ENCODE peak calls at places on chromosomes 11 and 22, in ten cellular contexts. One of them, this sample, is unnamed.

GRCh38 chr11:18669211-18669593 is 29.4 kb upstream of the TMEM86A start:
- DNase-seq in fibroblast of gingiva: no peak
- DNase-seq in EL: peak
- DNase-seq in stimulated activated CD4-positive, alpha-beta T cell treated with anti-CD3 and anti-CD28 coated beads, TNF-alpha, amount 100 ng/mL, for 4 hours: no peak
- DNase-seq in CD4-positive, alpha-beta memory T cell: no peak
- DNase-seq in astrocyte: no peak
- DNase-seq in GM04504: peak
- DNase-seq in HS-27A: no peak
- DNase-seq in activated T-cell treated with anti-CD3 and anti-CD28 coated beads, Interleukin-2, amount 50 U/mL, for 48 hours: no peak
- DNase-seq in A549: no peak
- DNase-seq in this sample: no peak

GRCh38 chr11:77141475-77141874 is 13.4 kb downstream of the MYO7A start:
- DNase-seq in fibroblast of gingiva: no peak
- DNase-seq in EL: no peak
- DNase-seq in stimulated activated CD4-positive, alpha-beta T cell treated with anti-CD3 and anti-CD28 coated beads, TNF-alpha, amount 100 ng/mL, for 4 hours: no peak
- DNase-seq in CD4-positive, alpha-beta memory T cell: no peak
- DNase-seq in astrocyte: no peak
- DNase-seq in GM04504: no peak
- DNase-seq in HS-27A: no peak
- DNase-seq in activated T-cell treated with anti-CD3 and anti-CD28 coated beads, Interleukin-2, amount 50 U/mL, for 48 hours: no peak
- DNase-seq in A549: no peak
- DNase-seq in this sample: no peak

GRCh38 chr22:36026741-36027140 is 1.9 kb downstream of the RBFOX2 start:
- DNase-seq in fibroblast of gingiva: peak
- DNase-seq in EL: peak
- DNase-seq in stimulated activated CD4-positive, alpha-beta T cell treated with anti-CD3 and anti-CD28 coated beads, TNF-alpha, amount 100 ng/mL, for 4 hours: no peak
- DNase-seq in CD4-positive, alpha-beta memory T cell: no peak
- DNase-seq in astrocyte: peak
- DNase-seq in GM04504: no peak
- DNase-seq in HS-27A: no peak
- DNase-seq in activated T-cell treated with anti-CD3 and anti-CD28 coated beads, Interleukin-2, amount 50 U/mL, for 48 hours: no peak
- DNase-seq in A549: no peak
- DNase-seq in this sample: no peak

GRCh38 chr11:129354688-129355087 is 21.0 kb upstream of the BARX2 start:
- DNase-seq in fibroblast of gingiva: no peak
- DNase-seq in EL: no peak
- DNase-seq in stimulated activated CD4-positive, alpha-beta T cell treated with anti-CD3 and anti-CD28 coated beads, TNF-alpha, amount 100 ng/mL, for 4 hours: no peak
- DNase-seq in CD4-positive, alpha-beta memory T cell: no peak
- DNase-seq in astrocyte: no peak
- DNase-seq in GM04504: no peak
- DNase-seq in HS-27A: no peak
- DNase-seq in activated T-cell treated with anti-CD3 and anti-CD28 coated beads, Interleukin-2, amount 50 U/mL, for 48 hours: no peak
- DNase-seq in A549: no peak
- DNase-seq in this sample: no peak

GRCh38 chr11:124864892-124865180 is 396 bp upstream of the ROBO3 start:
- DNase-seq in fibroblast of gingiva: no peak
- DNase-seq in EL: no peak
- DNase-seq in stimulated activated CD4-positive, alpha-beta T cell treated with anti-CD3 and anti-CD28 coated beads, TNF-alpha, amount 100 ng/mL, for 4 hours: no peak
- DNase-seq in CD4-positive, alpha-beta memory T cell: no peak
- DNase-seq in astrocyte: no peak
- DNase-seq in GM04504: no peak
- DNase-seq in HS-27A: no peak
- DNase-seq in activated T-cell treated with anti-CD3 and anti-CD28 coated beads, Interleukin-2, amount 50 U/mL, for 48 hours: no peak
- DNase-seq in A549: no peak
- DNase-seq in this sample: no peak

GRCh38 chr11:19739872-19740271 is 27.2 kb downstream of the NAV2 start:
- DNase-seq in fibroblast of gingiva: no peak
- DNase-seq in EL: no peak
- DNase-seq in stimulated activated CD4-positive, alpha-beta T cell treated with anti-CD3 and anti-CD28 coated beads, TNF-alpha, amount 100 ng/mL, for 4 hours: no peak
- DNase-seq in CD4-positive, alpha-beta memory T cell: no peak
- DNase-seq in astrocyte: no peak
- DNase-seq in GM04504: no peak
- DNase-seq in HS-27A: no peak
- DNase-seq in activated T-cell treated with anti-CD3 and anti-CD28 coated beads, Interleukin-2, amount 50 U/mL, for 48 hours: no peak
- DNase-seq in A549: peak
- DNase-seq in this sample: no peak

GRCh38 chr11:61513143-61513740 is 4.7 kb downstream of the LRRC10B start:
- DNase-seq in fibroblast of gingiva: no peak
- DNase-seq in EL: no peak
- DNase-seq in stimulated activated CD4-positive, alpha-beta T cell treated with anti-CD3 and anti-CD28 coated beads, TNF-alpha, amount 100 ng/mL, for 4 hours: no peak
- DNase-seq in CD4-positive, alpha-beta memory T cell: no peak
- DNase-seq in astrocyte: no peak
- DNase-seq in GM04504: no peak
- DNase-seq in HS-27A: no peak
- DNase-seq in activated T-cell treated with anti-CD3 and anti-CD28 coated beads, Interleukin-2, amount 50 U/mL, for 48 hours: no peak
- DNase-seq in A549: no peak
- DNase-seq in this sample: no peak

GRCh38 chr22:23269441-23270211 is 89.3 kb downstream of the BCR start:
- DNase-seq in fibroblast of gingiva: no peak
- DNase-seq in EL: no peak
- DNase-seq in stimulated activated CD4-positive, alpha-beta T cell treated with anti-CD3 and anti-CD28 coated beads, TNF-alpha, amount 100 ng/mL, for 4 hours: no peak
- DNase-seq in CD4-positive, alpha-beta memory T cell: no peak
- DNase-seq in astrocyte: no peak
- DNase-seq in GM04504: no peak
- DNase-seq in HS-27A: no peak
- DNase-seq in activated T-cell treated with anti-CD3 and anti-CD28 coated beads, Interleukin-2, amount 50 U/mL, for 48 hours: no peak
- DNase-seq in A549: no peak
- DNase-seq in this sample: no peak

GRCh38 chr22:26124991-26125725 is 44.1 kb upstream of the SEZ6L start:
- DNase-seq in fibroblast of gingiva: no peak
- DNase-seq in EL: no peak
- DNase-seq in stimulated activated CD4-positive, alpha-beta T cell treated with anti-CD3 and anti-CD28 coated beads, TNF-alpha, amount 100 ng/mL, for 4 hours: no peak
- DNase-seq in CD4-positive, alpha-beta memory T cell: no peak
- DNase-seq in astrocyte: no peak
- DNase-seq in GM04504: no peak
- DNase-seq in HS-27A: no peak
- DNase-seq in activated T-cell treated with anti-CD3 and anti-CD28 coated beads, Interleukin-2, amount 50 U/mL, for 48 hours: no peak
- DNase-seq in A549: no peak
- DNase-seq in this sample: no peak

GRCh38 chr11:71237853-71238252 is 14.5 kb downstream of the SHANK2 start:
- DNase-seq in fibroblast of gingiva: no peak
- DNase-seq in EL: no peak
- DNase-seq in stimulated activated CD4-positive, alpha-beta T cell treated with anti-CD3 and anti-CD28 coated beads, TNF-alpha, amount 100 ng/mL, for 4 hours: no peak
- DNase-seq in CD4-positive, alpha-beta memory T cell: no peak
- DNase-seq in astrocyte: no peak
- DNase-seq in GM04504: no peak
- DNase-seq in HS-27A: no peak
- DNase-seq in activated T-cell treated with anti-CD3 and anti-CD28 coated beads, Interleukin-2, amount 50 U/mL, for 48 hours: no peak
- DNase-seq in A549: no peak
- DNase-seq in this sample: no peak

GRCh38 chr11:34053161-34053686 is 1.7 kb downstream of the CAPRIN1 start:
- DNase-seq in fibroblast of gingiva: peak
- DNase-seq in EL: peak
- DNase-seq in stimulated activated CD4-positive, alpha-beta T cell treated with anti-CD3 and anti-CD28 coated beads, TNF-alpha, amount 100 ng/mL, for 4 hours: peak
- DNase-seq in CD4-positive, alpha-beta memory T cell: peak
- DNase-seq in astrocyte: peak
- DNase-seq in GM04504: peak
- DNase-seq in HS-27A: peak
- DNase-seq in activated T-cell treated with anti-CD3 and anti-CD28 coated beads, Interleukin-2, amount 50 U/mL, for 48 hours: peak
- DNase-seq in A549: peak
- DNase-seq in this sample: peak

GRCh38 chr11:88310246-88310645 is 27.3 kb downstream of the CTSC start:
- DNase-seq in fibroblast of gingiva: no peak
- DNase-seq in EL: peak
- DNase-seq in stimulated activated CD4-positive, alpha-beta T cell treated with anti-CD3 and anti-CD28 coated beads, TNF-alpha, amount 100 ng/mL, for 4 hours: no peak
- DNase-seq in CD4-positive, alpha-beta memory T cell: no peak
- DNase-seq in astrocyte: peak
- DNase-seq in GM04504: no peak
- DNase-seq in HS-27A: no peak
- DNase-seq in activated T-cell treated with anti-CD3 and anti-CD28 coated beads, Interleukin-2, amount 50 U/mL, for 48 hours: no peak
- DNase-seq in A549: no peak
- DNase-seq in this sample: no peak

GRCh38 chr22:32558681-32559355 is 84.2 kb downstream of the FBXO7 start:
- DNase-seq in fibroblast of gingiva: peak
- DNase-seq in EL: peak
- DNase-seq in stimulated activated CD4-positive, alpha-beta T cell treated with anti-CD3 and anti-CD28 coated beads, TNF-alpha, amount 100 ng/mL, for 4 hours: no peak
- DNase-seq in CD4-positive, alpha-beta memory T cell: no peak
- DNase-seq in astrocyte: peak
- DNase-seq in GM04504: peak
- DNase-seq in HS-27A: peak
- DNase-seq in activated T-cell treated with anti-CD3 and anti-CD28 coated beads, Interleukin-2, amount 50 U/mL, for 48 hours: no peak
- DNase-seq in A549: peak
- DNase-seq in this sample: peak

GRCh38 chr22:24760708-24761306 is 13.7 kb downstream of the PIWIL3 start:
- DNase-seq in fibroblast of gingiva: no peak
- DNase-seq in EL: no peak
- DNase-seq in stimulated activated CD4-positive, alpha-beta T cell treated with anti-CD3 and anti-CD28 coated beads, TNF-alpha, amount 100 ng/mL, for 4 hours: no peak
- DNase-seq in CD4-positive, alpha-beta memory T cell: no peak
- DNase-seq in astrocyte: no peak
- DNase-seq in GM04504: no peak
- DNase-seq in HS-27A: no peak
- DNase-seq in activated T-cell treated with anti-CD3 and anti-CD28 coated beads, Interleukin-2, amount 50 U/mL, for 48 hours: no peak
- DNase-seq in A549: no peak
- DNase-seq in this sample: no peak

GRCh38 chr11:80937831-80938230 is 1497.0 kb upstream of the TENM4 start:
- DNase-seq in fibroblast of gingiva: no peak
- DNase-seq in EL: no peak
- DNase-seq in stimulated activated CD4-positive, alpha-beta T cell treated with anti-CD3 and anti-CD28 coated beads, TNF-alpha, amount 100 ng/mL, for 4 hours: no peak
- DNase-seq in CD4-positive, alpha-beta memory T cell: no peak
- DNase-seq in astrocyte: peak
- DNase-seq in GM04504: no peak
- DNase-seq in HS-27A: no peak
- DNase-seq in activated T-cell treated with anti-CD3 and anti-CD28 coated beads, Interleukin-2, amount 50 U/mL, for 48 hours: no peak
- DNase-seq in A549: no peak
- DNase-seq in this sample: no peak

GRCh38 chr11:85114786-85115185 is 512.4 kb downstream of the DLG2 start:
- DNase-seq in fibroblast of gingiva: no peak
- DNase-seq in EL: no peak
- DNase-seq in stimulated activated CD4-positive, alpha-beta T cell treated with anti-CD3 and anti-CD28 coated beads, TNF-alpha, amount 100 ng/mL, for 4 hours: no peak
- DNase-seq in CD4-positive, alpha-beta memory T cell: no peak
- DNase-seq in astrocyte: peak
- DNase-seq in GM04504: no peak
- DNase-seq in HS-27A: no peak
- DNase-seq in activated T-cell treated with anti-CD3 and anti-CD28 coated beads, Interleukin-2, amount 50 U/mL, for 48 hours: no peak
- DNase-seq in A549: no peak
- DNase-seq in this sample: no peak

GRCh38 chr11:6489338-6489737 is 7.7 kb upstream of the DNHD1 start:
- DNase-seq in fibroblast of gingiva: no peak
- DNase-seq in EL: no peak
- DNase-seq in stimulated activated CD4-positive, alpha-beta T cell treated with anti-CD3 and anti-CD28 coated beads, TNF-alpha, amount 100 ng/mL, for 4 hours: no peak
- DNase-seq in CD4-positive, alpha-beta memory T cell: no peak
- DNase-seq in astrocyte: no peak
- DNase-seq in GM04504: no peak
- DNase-seq in HS-27A: no peak
- DNase-seq in activated T-cell treated with anti-CD3 and anti-CD28 coated beads, Interleukin-2, amount 50 U/mL, for 48 hours: no peak
- DNase-seq in A549: no peak
- DNase-seq in this sample: no peak

GRCh38 chr11:71447791-71448256 is 369 bp downstream of the DHCR7 start:
- DNase-seq in fibroblast of gingiva: no peak
- DNase-seq in EL: peak
- DNase-seq in stimulated activated CD4-positive, alpha-beta T cell treated with anti-CD3 and anti-CD28 coated beads, TNF-alpha, amount 100 ng/mL, for 4 hours: no peak
- DNase-seq in CD4-positive, alpha-beta memory T cell: no peak
- DNase-seq in astrocyte: no peak
- DNase-seq in GM04504: no peak
- DNase-seq in HS-27A: no peak
- DNase-seq in activated T-cell treated with anti-CD3 and anti-CD28 coated beads, Interleukin-2, amount 50 U/mL, for 48 hours: peak
- DNase-seq in A549: no peak
- DNase-seq in this sample: no peak

GRCh38 chr22:21827628-21828267 is 39.7 kb downstream of the MAPK1 start:
- DNase-seq in fibroblast of gingiva: no peak
- DNase-seq in EL: no peak
- DNase-seq in stimulated activated CD4-positive, alpha-beta T cell treated with anti-CD3 and anti-CD28 coated beads, TNF-alpha, amount 100 ng/mL, for 4 hours: no peak
- DNase-seq in CD4-positive, alpha-beta memory T cell: no peak
- DNase-seq in astrocyte: no peak
- DNase-seq in GM04504: no peak
- DNase-seq in HS-27A: no peak
- DNase-seq in activated T-cell treated with anti-CD3 and anti-CD28 coated beads, Interleukin-2, amount 50 U/mL, for 48 hours: no peak
- DNase-seq in A549: no peak
- DNase-seq in this sample: no peak

GRCh38 chr11:67584881-67585873 is 1.6 kb downstream of the GSTP1 start:
- DNase-seq in fibroblast of gingiva: no peak
- DNase-seq in EL: no peak
- DNase-seq in stimulated activated CD4-positive, alpha-beta T cell treated with anti-CD3 and anti-CD28 coated beads, TNF-alpha, amount 100 ng/mL, for 4 hours: no peak
- DNase-seq in CD4-positive, alpha-beta memory T cell: no peak
- DNase-seq in astrocyte: no peak
- DNase-seq in GM04504: no peak
- DNase-seq in HS-27A: no peak
- DNase-seq in activated T-cell treated with anti-CD3 and anti-CD28 coated beads, Interleukin-2, amount 50 U/mL, for 48 hours: no peak
- DNase-seq in A549: no peak
- DNase-seq in this sample: no peak

GRCh38 chr22:18057568-18058209 is 20.1 kb upstream of the PEX26 start:
- DNase-seq in fibroblast of gingiva: peak
- DNase-seq in EL: peak
- DNase-seq in stimulated activated CD4-positive, alpha-beta T cell treated with anti-CD3 and anti-CD28 coated beads, TNF-alpha, amount 100 ng/mL, for 4 hours: no peak
- DNase-seq in CD4-positive, alpha-beta memory T cell: no peak
- DNase-seq in astrocyte: peak
- DNase-seq in GM04504: peak
- DNase-seq in HS-27A: no peak
- DNase-seq in activated T-cell treated with anti-CD3 and anti-CD28 coated beads, Interleukin-2, amount 50 U/mL, for 48 hours: no peak
- DNase-seq in A549: peak
- DNase-seq in this sample: peak

This sample was measured in LoVo.